ENCODE peak calls at places on chromosomes 2 and 18, in eight cellular contexts. V is mesothelial cell of epicardium; U is fibroblast of the conjunctiva; L is NK-92 treated with Interleukin-12 subunit alpha and Interleukin-12 subunit beta, amount 100 ng/mL, for 24 hours; O is hepatic stellate cell; Y is HT1080; B is HFFc6; C is NCI-H1092 treated with DMSO at 0.1 percent for 48 hours. Q is an unnamed sample.

GRCh38 chr2:15956230-15956629 is 15.9 kb downstream of the MYCN start:
- DNase-seq in B (no peak), U (no peak), O (no peak), L (no peak), Y (no peak), C (no peak), V (no peak), Q (no peak)

GRCh38 chr2:109222422-109222821 is 93.4 kb downstream of the SH3RF3 start:
- DNase-seq in L (no peak), C (no peak), O (no peak), U (no peak), V (no peak), Y (no peak), B (no peak), Q (no peak)

GRCh38 chr2:27954771-27955384 is 64.3 kb downstream of the BABAM2 start:
- DNase-seq in B (peak), Y (peak), O (peak), L (peak), C (no peak), U (peak), V (no peak), Q (peak)

GRCh38 chr18:69387181-69387580 is 13.5 kb upstream of the DOK6 start:
- DNase-seq in V (no peak), L (no peak), Y (peak), O (no peak), C (peak), U (no peak), B (no peak), Q (peak)

GRCh38 chr2:151114934-151115333 is 146.7 kb downstream of the RBM43 start:
- DNase-seq in O (no peak), L (no peak), B (no peak), C (no peak), Y (no peak), V (no peak), U (peak), Q (no peak)

GRCh38 chr2:72954376-72955187 is 37.3 kb downstream of the EMX1 start:
- DNase-seq in U (no peak), C (no peak), B (no peak), L (no peak), V (no peak), O (no peak), Y (no peak), Q (peak)

GRCh38 chr2:11842324-11842723 is 95.9 kb downstream of the LPIN1 start:
- DNase-seq in U (no peak), B (no peak), Y (no peak), V (no peak), L (no peak), O (no peak), C (peak), Q (no peak)

GRCh38 chr18:54737986-54738385 is 90.3 kb upstream of the RAB27B start:
- DNase-seq in C (no peak), B (peak), V (no peak), L (no peak), Y (peak), O (no peak), U (no peak), Q (no peak)

Q was measured in NCI-H524.